ENCODE peak calls at places on chromosomes 12 and 14, in ten cellular contexts. R is GM12892, B is IMR-90, Y is A549, I is adrenal gland, T is stomach, C is HCT116, E is ovary, H is transverse colon, M is suprapubic skin. Q is an unnamed sample.

GRCh38 chr12:130280226-130280625 is 57.5 kb upstream of the PIWIL1 start:
- DNase-seq in E (no peak), T (no peak), R (no peak), H (no peak), C (no peak), M (no peak), I (no peak), B (no peak), Y (no peak), Q (no peak)

GRCh38 chr12:9634177-9634803 is 26.6 kb upstream of the KLRB1 start:
- DNase-seq in Y (peak), M (no peak), B (peak), R (no peak), T (peak), C (no peak), H (peak), E (no peak), I (peak), Q (peak)

GRCh38 chr12:10304161-10304574 is 3.5 kb upstream of the KLRD1 start:
- DNase-seq in R (no peak), I (no peak), Y (no peak), B (peak), M (no peak), T (no peak), H (no peak), C (no peak), E (no peak), Q (no peak)

GRCh38 chr12:107492393-107493134 is 193.0 kb upstream of the PWP1 start:
- DNase-seq in Y (no peak), C (no peak), B (no peak), H (peak), R (no peak), E (no peak), I (peak), T (no peak), M (no peak), Q (no peak)

GRCh38 chr14:64293976-64294671 is at the start of gene ESR2:
- DNase-seq in Y (peak), H (peak), R (peak), B (peak), M (no peak), C (no peak), I (peak), E (peak), T (peak), Q (peak)

GRCh38 chr12:30603129-30603528 is 92.5 kb downstream of the IPO8 start:
- DNase-seq in I (no peak), M (no peak), E (no peak), R (no peak), T (no peak), H (no peak), Y (no peak), B (no peak), C (no peak), Q (no peak)

GRCh38 chr12:122934722-122935121 is 31.5 kb downstream of the ABCB9 start:
- DNase-seq in R (no peak), C (no peak), B (no peak), M (no peak), Y (no peak), H (no peak), I (no peak), E (no peak), T (no peak), Q (no peak)

GRCh38 chr14:63875311-63875710 is 22.5 kb downstream of the SYNE2 start:
- DNase-seq in C (no peak), T (no peak), H (no peak), R (no peak), M (no peak), E (no peak), I (no peak), B (peak), Y (no peak), Q (peak)

GRCh38 chr12:53982616-53983579 is 2.0 kb upstream of the HOXC10 start:
- DNase-seq in R (no peak), Y (no peak), T (no peak), I (no peak), C (no peak), H (no peak), M (no peak), E (no peak), B (no peak), Q (no peak)

GRCh38 chr14:101875041-101875725 is 89.2 kb upstream of the DYNC1H1 start:
- DNase-seq in Y (no peak), B (no peak), I (no peak), T (no peak), C (no peak), M (no peak), R (no peak), H (no peak), E (no peak), Q (peak)

GRCh38 chr14:70652871-70653270 is 11.2 kb downstream of the TTC9 start:
- DNase-seq in M (no peak), E (no peak), T (no peak), C (no peak), Y (no peak), H (no peak), I (no peak), B (no peak), R (no peak), Q (no peak)

GRCh38 chr14:105064001-105064400 is 1.2 kb downstream of the GPR132 start:
- DNase-seq in B (no peak), H (no peak), R (no peak), C (no peak), T (no peak), M (no peak), Y (no peak), I (no peak), E (no peak), Q (no peak)

GRCh38 chr14:105066285-105067071 is 1.2 kb upstream of the GPR132 start:
- DNase-seq in Y (no peak), E (no peak), C (no peak), B (no peak), T (no peak), I (no peak), M (peak), R (no peak), H (no peak), Q (no peak)

GRCh38 chr14:105067140-105067968 is 2.1 kb upstream of the GPR132 start:
- DNase-seq in Y (no peak), E (no peak), T (no peak), B (peak), M (no peak), C (no peak), I (no peak), H (no peak), R (no peak), Q (no peak)

GRCh38 chr14:105064721-105065143 is 498 bp downstream of the GPR132 start:
- DNase-seq in R (no peak), T (no peak), H (peak), I (no peak), M (peak), C (no peak), Y (no peak), B (peak), E (no peak), Q (no peak)

DNA sequence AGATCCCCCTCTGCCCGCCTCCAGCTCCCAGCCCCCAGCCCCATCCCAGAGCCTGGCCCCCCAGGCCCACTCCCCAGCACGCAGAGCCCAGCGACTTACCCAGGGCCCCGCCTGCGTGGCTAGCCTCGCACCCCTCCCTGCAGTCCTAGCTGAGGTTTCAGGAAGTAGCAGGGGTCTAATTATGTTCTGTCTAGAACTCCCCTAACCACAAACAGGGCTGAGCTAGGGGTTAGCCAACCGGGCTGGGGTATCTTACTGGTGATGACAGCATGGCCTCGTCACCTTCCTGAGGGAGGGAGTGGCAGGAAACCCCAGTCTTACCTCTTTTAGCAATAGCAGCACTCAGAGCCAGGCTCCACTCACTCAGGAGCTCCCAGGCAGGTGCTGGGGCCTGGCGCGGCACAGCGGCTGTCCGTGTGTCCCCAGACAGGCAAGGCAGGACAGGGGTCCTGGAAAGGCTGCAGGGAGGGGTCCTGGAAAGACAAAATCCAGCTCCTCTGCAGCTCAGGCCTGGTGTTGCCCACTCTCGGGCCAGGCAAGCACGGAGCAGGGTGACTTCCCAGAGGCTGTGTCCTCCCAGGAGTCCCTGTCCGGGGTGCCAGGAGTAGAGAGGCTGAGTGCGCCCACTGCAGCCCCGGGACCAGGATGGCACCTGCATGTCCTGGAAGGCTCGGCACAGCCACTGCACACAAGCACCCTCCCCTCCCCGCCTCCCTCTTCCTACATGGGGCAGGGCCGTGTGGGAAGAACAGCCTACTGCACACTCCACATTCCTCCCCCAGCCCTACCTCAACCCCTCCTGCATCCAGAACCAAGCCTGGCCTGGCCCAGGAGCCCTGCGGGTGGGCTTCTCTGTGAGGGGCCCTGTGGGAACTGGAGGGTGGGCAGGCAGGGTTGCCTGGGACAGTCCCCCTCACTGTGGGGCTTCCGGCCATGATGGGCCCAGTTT is at the start of gene GPR132:
- DNase-seq in I (peak), Y (no peak), R (peak), T (peak), C (no peak), H (peak), M (peak), E (no peak), B (no peak), Q (no peak)
- TF ChIP-seq POLR2A in I (peak), Y (no peak), R (peak), T (no peak), C (no peak), H (peak), M (peak), E (no peak), B (no peak), Q (no peak)

GRCh38 chr12:109586385-109587296 is 13.0 kb downstream of the MVK start:
- DNase-seq in T (no peak), B (no peak), Y (no peak), E (no peak), H (no peak), M (no peak), I (no peak), R (no peak), C (no peak), Q (no peak)
- TF ChIP-seq POLR2A in T (no peak), B (no peak), Y (no peak), E (no peak), H (no peak), M (no peak), I (no peak), R (no peak), C (no peak), Q (no peak)

GRCh38 chr12:12563529-12563928 is 866 bp upstream of the DUSP16 start:
- DNase-seq in R (no peak), E (no peak), M (no peak), I (peak), T (no peak), H (no peak), Y (no peak), C (no peak), B (peak), Q (peak)
- TF ChIP-seq POLR2A in R (no peak), E (no peak), M (no peak), I (no peak), T (no peak), H (no peak), Y (no peak), C (no peak), B (no peak), Q (no peak)

DNA sequence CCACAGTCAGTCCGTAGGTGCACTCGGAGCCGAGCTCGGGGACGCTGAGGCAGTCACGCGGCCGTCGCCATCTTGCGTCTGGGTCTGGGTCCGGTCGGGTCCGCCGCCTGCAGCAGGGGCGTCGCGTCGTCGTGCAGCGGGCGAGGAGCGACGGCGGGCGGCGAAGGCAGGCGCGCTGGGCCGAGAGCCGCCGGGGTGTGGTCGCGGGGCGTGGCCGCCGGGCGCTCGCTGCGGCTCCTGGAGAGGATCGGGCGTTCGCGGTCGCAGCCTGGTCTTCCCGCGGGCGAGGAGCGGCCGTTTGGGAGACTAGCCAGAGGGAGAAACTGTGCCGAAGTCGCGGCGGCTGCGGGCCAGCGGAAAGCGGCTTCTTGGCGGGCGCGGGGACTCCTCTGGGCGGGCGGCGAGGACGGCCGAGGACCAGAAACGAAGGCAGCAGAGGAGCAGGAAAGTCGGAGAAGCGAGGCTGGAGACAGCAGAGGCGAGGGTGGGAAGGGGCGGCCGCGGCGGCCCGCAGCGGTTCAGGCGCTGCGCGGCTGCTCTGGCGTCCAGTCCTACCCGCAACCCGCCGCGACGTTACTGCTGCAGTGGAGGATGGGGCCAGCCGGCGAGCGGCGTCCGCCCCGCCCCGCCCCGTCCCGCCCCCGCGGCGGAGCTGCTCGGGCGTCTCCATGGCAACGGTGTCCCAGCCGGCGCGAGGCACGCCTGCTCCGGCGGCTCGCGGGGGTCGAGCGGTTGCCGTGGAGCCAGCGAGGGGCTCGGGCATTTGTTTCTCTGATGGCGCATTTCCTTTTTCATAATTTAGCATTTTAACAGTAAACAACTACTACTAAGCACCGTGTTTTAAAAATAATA is at the start of gene PNMA1:
- DNase-seq in H (peak), T (peak), C (no peak), I (peak), E (peak), Y (peak), B (peak), M (peak), R (peak), Q (peak)
- TF ChIP-seq POLR2A in H (peak), T (no peak), C (peak), I (peak), E (peak), Y (peak), B (peak), M (peak), R (peak), Q (peak)

Q was measured in endothelial cell of umbilical vein.